ENCODE peak calls at places on chromosomes 11 and 22, in ten cellular contexts. One of them, this sample, is unnamed.

GRCh38 chr11:6321961-6322362 is 1.7 kb upstream of the CAVIN3 start:
- DNase-seq in cardiac muscle cell: peak
- DNase-seq in Calu3: no peak
- DNase-seq in CD4-positive, alpha-beta T cell: no peak
- DNase-seq in BJ: peak
- DNase-seq in WTC11: no peak
- DNase-seq in tibial artery: no peak
- DNase-seq in IMR-90: peak
- DNase-seq in fibroblast of the aortic adventitia: peak
- DNase-seq in foreskin fibroblast: peak
- DNase-seq in this sample: no peak

GRCh38 chr11:114166897-114167323 is 107.4 kb downstream of the ZBTB16 start:
- DNase-seq in cardiac muscle cell: peak
- DNase-seq in Calu3: peak
- DNase-seq in CD4-positive, alpha-beta T cell: no peak
- DNase-seq in BJ: peak
- DNase-seq in WTC11: no peak
- DNase-seq in tibial artery: no peak
- DNase-seq in IMR-90: peak
- DNase-seq in fibroblast of the aortic adventitia: peak
- DNase-seq in foreskin fibroblast: peak
- DNase-seq in this sample: no peak

GRCh38 chr11:103798456-103798855 is 238.0 kb upstream of the DDI1 start:
- DNase-seq in cardiac muscle cell: no peak
- DNase-seq in Calu3: no peak
- DNase-seq in CD4-positive, alpha-beta T cell: no peak
- DNase-seq in BJ: no peak
- DNase-seq in WTC11: no peak
- DNase-seq in tibial artery: no peak
- DNase-seq in IMR-90: peak
- DNase-seq in fibroblast of the aortic adventitia: peak
- DNase-seq in foreskin fibroblast: no peak
- DNase-seq in this sample: no peak

GRCh38 chr22:50683086-50683993 is 10.7 kb downstream of the SHANK3 start:
- DNase-seq in cardiac muscle cell: no peak
- DNase-seq in Calu3: no peak
- DNase-seq in CD4-positive, alpha-beta T cell: no peak
- DNase-seq in BJ: no peak
- DNase-seq in WTC11: no peak
- DNase-seq in tibial artery: no peak
- DNase-seq in IMR-90: no peak
- DNase-seq in fibroblast of the aortic adventitia: no peak
- DNase-seq in foreskin fibroblast: no peak
- DNase-seq in this sample: no peak

GRCh38 chr11:123640677-123641494 is 13.5 kb downstream of the SCN3B start:
- DNase-seq in cardiac muscle cell: peak
- DNase-seq in Calu3: peak
- DNase-seq in CD4-positive, alpha-beta T cell: peak
- DNase-seq in BJ: no peak
- DNase-seq in WTC11: peak
- DNase-seq in tibial artery: no peak
- DNase-seq in IMR-90: peak
- DNase-seq in fibroblast of the aortic adventitia: peak
- DNase-seq in foreskin fibroblast: no peak
- DNase-seq in this sample: peak

GRCh38 chr22:22684605-22685561 is 40.5 kb downstream of the GGTLC2 start:
- DNase-seq in cardiac muscle cell: peak
- DNase-seq in Calu3: peak
- DNase-seq in CD4-positive, alpha-beta T cell: no peak
- DNase-seq in BJ: no peak
- DNase-seq in WTC11: peak
- DNase-seq in tibial artery: no peak
- DNase-seq in IMR-90: peak
- DNase-seq in fibroblast of the aortic adventitia: peak
- DNase-seq in foreskin fibroblast: peak
- DNase-seq in this sample: peak

GRCh38 chr22:45805413-45805812 is 133.8 kb downstream of the ATXN10 start:
- DNase-seq in cardiac muscle cell: peak
- DNase-seq in Calu3: no peak
- DNase-seq in CD4-positive, alpha-beta T cell: no peak
- DNase-seq in BJ: no peak
- DNase-seq in WTC11: no peak
- DNase-seq in tibial artery: no peak
- DNase-seq in IMR-90: no peak
- DNase-seq in fibroblast of the aortic adventitia: peak
- DNase-seq in foreskin fibroblast: no peak
- DNase-seq in this sample: no peak

GRCh38 chr11:119804698-119805097 is 75.7 kb upstream of the NECTIN1 start:
- DNase-seq in cardiac muscle cell: no peak
- DNase-seq in Calu3: no peak
- DNase-seq in CD4-positive, alpha-beta T cell: no peak
- DNase-seq in BJ: no peak
- DNase-seq in WTC11: no peak
- DNase-seq in tibial artery: no peak
- DNase-seq in IMR-90: no peak
- DNase-seq in fibroblast of the aortic adventitia: no peak
- DNase-seq in foreskin fibroblast: no peak
- DNase-seq in this sample: no peak

GRCh38 chr11:6646040-6646439 is 9.6 kb downstream of the DCHS1 start:
- DNase-seq in cardiac muscle cell: peak
- DNase-seq in Calu3: no peak
- DNase-seq in CD4-positive, alpha-beta T cell: no peak
- DNase-seq in BJ: peak
- DNase-seq in WTC11: no peak
- DNase-seq in tibial artery: peak
- DNase-seq in IMR-90: peak
- DNase-seq in fibroblast of the aortic adventitia: peak
- DNase-seq in foreskin fibroblast: peak
- DNase-seq in this sample: no peak

DNA sequence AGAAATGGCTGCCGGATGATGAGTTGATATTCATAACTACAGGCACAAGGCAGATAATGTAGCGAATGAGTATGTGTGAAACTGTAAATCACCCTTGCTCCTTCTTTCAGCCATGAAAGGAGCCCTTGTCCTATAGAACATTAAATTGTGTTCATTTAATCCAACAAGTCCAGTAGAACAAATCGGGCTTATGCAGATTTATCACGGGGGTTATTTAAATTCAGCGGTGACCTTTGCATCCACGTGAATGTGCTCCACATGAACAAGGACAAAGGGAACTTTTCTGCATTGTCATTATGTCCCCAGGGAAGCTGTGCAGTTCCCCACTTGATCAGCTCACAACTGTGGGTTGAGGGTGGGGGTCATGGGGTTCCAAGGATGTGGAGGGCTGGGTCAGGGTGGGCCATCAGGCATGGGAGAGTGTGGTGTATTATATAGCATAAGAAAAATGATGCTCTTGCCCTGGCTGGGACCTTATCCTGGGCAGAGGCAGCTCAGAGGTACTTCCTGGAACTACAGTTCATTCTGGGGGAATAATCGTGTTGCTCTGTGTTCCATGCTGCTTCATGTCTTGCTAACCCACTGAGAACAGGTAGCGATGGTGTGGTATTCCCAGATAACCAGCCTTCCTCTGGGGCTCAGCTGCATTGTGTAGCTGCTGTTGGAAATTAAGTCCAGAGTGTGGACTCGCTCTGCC is 306.6 kb downstream of the FAT3 start:
- DNase-seq in cardiac muscle cell: no peak
- DNase-seq in Calu3: no peak
- DNase-seq in CD4-positive, alpha-beta T cell: no peak
- DNase-seq in BJ: no peak
- DNase-seq in WTC11: no peak
- DNase-seq in tibial artery: no peak
- DNase-seq in IMR-90: no peak
- DNase-seq in fibroblast of the aortic adventitia: no peak
- DNase-seq in foreskin fibroblast: no peak
- DNase-seq in this sample: no peak
- TF ChIP-seq CTCF in cardiac muscle cell: no peak
- TF ChIP-seq CTCF in Calu3: no peak
- TF ChIP-seq CTCF in CD4-positive, alpha-beta T cell: no peak
- TF ChIP-seq CTCF in BJ: no peak
- TF ChIP-seq CTCF in WTC11: no peak
- TF ChIP-seq CTCF in tibial artery: no peak
- TF ChIP-seq CTCF in IMR-90: no peak
- TF ChIP-seq CTCF in fibroblast of the aortic adventitia: no peak
- TF ChIP-seq CTCF in foreskin fibroblast: no peak
- TF ChIP-seq CTCF in this sample: no peak

DNA sequence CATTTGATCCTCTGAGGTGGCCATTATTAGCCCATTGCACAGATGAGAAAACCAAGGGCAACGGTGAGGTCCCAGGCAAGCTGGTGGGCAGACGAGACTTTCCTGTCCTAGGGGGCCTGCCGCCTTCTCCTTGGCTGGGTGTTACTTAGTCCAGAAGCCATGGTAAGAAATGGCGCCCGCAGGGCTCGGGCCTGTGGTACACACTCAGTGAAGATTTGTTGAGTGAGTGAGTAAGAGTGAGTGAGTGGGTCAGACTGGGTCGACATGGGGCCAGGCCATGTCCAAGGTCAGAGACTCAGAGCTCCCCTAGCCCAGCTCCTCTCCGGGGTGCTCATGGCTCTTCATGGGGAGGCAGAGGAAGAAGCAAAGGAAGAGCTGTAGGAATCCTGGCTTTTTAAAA is 36.0 kb downstream of the RASD2 start:
- DNase-seq in cardiac muscle cell: no peak
- DNase-seq in Calu3: no peak
- DNase-seq in CD4-positive, alpha-beta T cell: no peak
- DNase-seq in BJ: no peak
- DNase-seq in WTC11: no peak
- DNase-seq in tibial artery: no peak
- DNase-seq in IMR-90: no peak
- DNase-seq in fibroblast of the aortic adventitia: no peak
- DNase-seq in foreskin fibroblast: no peak
- DNase-seq in this sample: no peak
- TF ChIP-seq CTCF in cardiac muscle cell: no peak
- TF ChIP-seq CTCF in Calu3: no peak
- TF ChIP-seq CTCF in CD4-positive, alpha-beta T cell: no peak
- TF ChIP-seq CTCF in BJ: no peak
- TF ChIP-seq CTCF in WTC11: no peak
- TF ChIP-seq CTCF in tibial artery: no peak
- TF ChIP-seq CTCF in IMR-90: no peak
- TF ChIP-seq CTCF in fibroblast of the aortic adventitia: no peak
- TF ChIP-seq CTCF in foreskin fibroblast: no peak
- TF ChIP-seq CTCF in this sample: no peak

GRCh38 chr11:116929393-116930090 is 92.1 kb upstream of the APOA1 start:
- DNase-seq in cardiac muscle cell: peak
- DNase-seq in Calu3: no peak
- DNase-seq in CD4-positive, alpha-beta T cell: no peak
- DNase-seq in BJ: no peak
- DNase-seq in WTC11: no peak
- DNase-seq in tibial artery: no peak
- DNase-seq in IMR-90: peak
- DNase-seq in fibroblast of the aortic adventitia: peak
- DNase-seq in foreskin fibroblast: no peak
- DNase-seq in this sample: no peak

GRCh38 chr11:116925050-116925449 is 87.6 kb upstream of the APOA1 start:
- DNase-seq in cardiac muscle cell: no peak
- DNase-seq in Calu3: no peak
- DNase-seq in CD4-positive, alpha-beta T cell: no peak
- DNase-seq in BJ: no peak
- DNase-seq in WTC11: no peak
- DNase-seq in tibial artery: no peak
- DNase-seq in IMR-90: no peak
- DNase-seq in fibroblast of the aortic adventitia: no peak
- DNase-seq in foreskin fibroblast: no peak
- DNase-seq in this sample: no peak

GRCh38 chr11:116928102-116928777 is 90.8 kb upstream of the APOA1 start:
- DNase-seq in cardiac muscle cell: peak
- DNase-seq in Calu3: no peak
- DNase-seq in CD4-positive, alpha-beta T cell: no peak
- DNase-seq in BJ: no peak
- DNase-seq in WTC11: no peak
- DNase-seq in tibial artery: no peak
- DNase-seq in IMR-90: no peak
- DNase-seq in fibroblast of the aortic adventitia: no peak
- DNase-seq in foreskin fibroblast: no peak
- DNase-seq in this sample: no peak

GRCh38 chr11:116928845-116929244 is 91.4 kb upstream of the APOA1 start:
- DNase-seq in cardiac muscle cell: peak
- DNase-seq in Calu3: no peak
- DNase-seq in CD4-positive, alpha-beta T cell: no peak
- DNase-seq in BJ: no peak
- DNase-seq in WTC11: no peak
- DNase-seq in tibial artery: no peak
- DNase-seq in IMR-90: no peak
- DNase-seq in fibroblast of the aortic adventitia: no peak
- DNase-seq in foreskin fibroblast: no peak
- DNase-seq in this sample: no peak

DNA sequence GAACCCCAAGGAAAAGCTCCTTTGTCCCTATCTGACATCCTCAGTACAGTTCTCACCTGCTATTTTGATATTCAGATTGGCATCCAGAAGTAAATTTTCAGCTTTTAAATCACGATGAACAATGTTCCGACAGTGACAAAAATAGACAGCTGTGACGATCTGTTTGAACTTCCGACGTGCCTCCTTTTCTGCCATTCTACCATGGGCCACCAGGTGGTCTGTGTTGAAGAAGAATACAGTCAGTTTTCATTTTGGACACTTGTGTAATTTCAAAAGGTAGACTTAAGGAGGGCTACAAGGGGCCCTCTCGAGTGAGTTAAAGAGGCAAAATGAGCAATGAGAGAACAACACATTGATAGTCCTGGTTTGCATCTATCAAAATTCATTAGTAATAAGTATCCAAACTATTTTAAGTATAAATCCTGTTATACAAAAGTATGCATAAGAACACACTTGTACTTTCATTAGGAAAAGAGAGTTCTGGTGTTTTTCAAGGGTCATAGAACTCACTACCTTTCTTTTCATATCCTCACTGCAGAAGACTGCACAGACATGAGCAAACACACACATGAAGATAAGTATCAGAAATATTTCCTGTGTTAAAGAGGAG is 89.8 kb upstream of the APOA1 start:
- DNase-seq in cardiac muscle cell: no peak
- DNase-seq in Calu3: no peak
- DNase-seq in CD4-positive, alpha-beta T cell: peak
- DNase-seq in BJ: no peak
- DNase-seq in WTC11: no peak
- DNase-seq in tibial artery: no peak
- DNase-seq in IMR-90: no peak
- DNase-seq in fibroblast of the aortic adventitia: no peak
- DNase-seq in foreskin fibroblast: no peak
- DNase-seq in this sample: no peak
- TF ChIP-seq CTCF in cardiac muscle cell: peak
- TF ChIP-seq CTCF in Calu3: no peak
- TF ChIP-seq CTCF in CD4-positive, alpha-beta T cell: peak
- TF ChIP-seq CTCF in BJ: peak
- TF ChIP-seq CTCF in WTC11: no peak
- TF ChIP-seq CTCF in tibial artery: no peak
- TF ChIP-seq CTCF in IMR-90: peak
- TF ChIP-seq CTCF in fibroblast of the aortic adventitia: peak
- TF ChIP-seq CTCF in foreskin fibroblast: peak
- TF ChIP-seq CTCF in this sample: peak

DNA sequence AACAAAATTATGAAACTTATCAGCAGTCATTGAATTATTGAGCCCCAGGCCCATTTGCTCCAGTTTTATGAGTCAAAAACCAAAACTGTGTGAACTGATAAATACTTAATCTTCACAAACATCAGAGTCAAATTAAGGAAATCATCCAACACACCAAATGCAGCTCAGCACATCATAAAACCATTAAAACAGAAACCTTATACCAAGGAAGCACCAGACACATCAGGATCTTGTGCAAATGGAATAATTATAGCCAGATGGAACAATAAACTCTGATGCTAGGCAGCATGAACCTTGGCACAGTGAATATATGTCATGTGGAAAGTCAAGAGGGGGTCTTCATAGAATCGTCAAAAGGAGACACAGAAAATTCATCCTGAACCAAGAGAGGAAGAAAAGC is 410.7 kb upstream of the API5 start:
- DNase-seq in cardiac muscle cell: no peak
- DNase-seq in Calu3: no peak
- DNase-seq in CD4-positive, alpha-beta T cell: no peak
- DNase-seq in BJ: no peak
- DNase-seq in WTC11: no peak
- DNase-seq in tibial artery: no peak
- DNase-seq in IMR-90: no peak
- DNase-seq in fibroblast of the aortic adventitia: no peak
- DNase-seq in foreskin fibroblast: no peak
- DNase-seq in this sample: no peak
- TF ChIP-seq CTCF in cardiac muscle cell: no peak
- TF ChIP-seq CTCF in Calu3: no peak
- TF ChIP-seq CTCF in CD4-positive, alpha-beta T cell: no peak
- TF ChIP-seq CTCF in BJ: no peak
- TF ChIP-seq CTCF in WTC11: no peak
- TF ChIP-seq CTCF in tibial artery: no peak
- TF ChIP-seq CTCF in IMR-90: no peak
- TF ChIP-seq CTCF in fibroblast of the aortic adventitia: no peak
- TF ChIP-seq CTCF in foreskin fibroblast: no peak
- TF ChIP-seq CTCF in this sample: no peak